ENCODE peak calls at places on chromosomes 13 and 19, in six cellular contexts. One of them, this sample, is unnamed. For H3K36me3 and H4K20me1, the result is how much of the 10 kb centered on the place peaks cover.

GRCh38 chr13:80215368-80215767 is 125.6 kb downstream of the SPRY2 start:
- DNase-seq in GM23338: no peak
- DNase-seq in PC-9: no peak
- DNase-seq in PC-3: peak
- DNase-seq in HCT116: no peak
- DNase-seq in astrocyte: peak
- DNase-seq in this sample: no peak

GRCh38 chr19:18224525-18225354 is 1.5 kb downstream of the PDE4C start:
- DNase-seq in HCT116: peak
- DNase-seq in PC-9: peak
- DNase-seq in astrocyte: peak
- DNase-seq in GM23338: peak
- DNase-seq in PC-3: peak
- DNase-seq in this sample: no peak

GRCh38 chr13:67416047-67416925 is 186.2 kb upstream of the PCDH9 start:
- DNase-seq in GM23338: peak
- DNase-seq in PC-3: peak
- DNase-seq in astrocyte: peak
- DNase-seq in HCT116: no peak
- DNase-seq in PC-9: peak
- DNase-seq in this sample: no peak

GRCh38 chr19:7349231-7349591 is 474 bp downstream of the ARHGEF18 start:
- DNase-seq in astrocyte: no peak
- DNase-seq in GM23338: no peak
- DNase-seq in PC-9: no peak
- DNase-seq in HCT116: no peak
- DNase-seq in PC-3: no peak
- DNase-seq in this sample: no peak

GRCh38 chr13:44969858-44970484 is 19.3 kb downstream of the NUFIP1 start:
- DNase-seq in PC-3: peak
- DNase-seq in astrocyte: peak
- DNase-seq in HCT116: peak
- DNase-seq in GM23338: peak
- DNase-seq in PC-9: no peak
- DNase-seq in this sample: no peak

GRCh38 chr19:12913871-12914690 is 5.0 kb downstream of the SYCE2 start:
- DNase-seq in GM23338: no peak
- DNase-seq in PC-9: no peak
- DNase-seq in astrocyte: peak
- DNase-seq in PC-3: no peak
- DNase-seq in HCT116: no peak
- DNase-seq in this sample: peak

GRCh38 chr13:50783940-50784339 is 59.6 kb downstream of the DLEU7 start:
- DNase-seq in astrocyte: no peak
- DNase-seq in HCT116: no peak
- DNase-seq in PC-9: no peak
- DNase-seq in GM23338: no peak
- DNase-seq in PC-3: no peak
- DNase-seq in this sample: no peak

GRCh38 chr19:12937243-12938053 is 961 bp upstream of the CALR start:
- DNase-seq in GM23338: peak
- DNase-seq in PC-9: no peak
- DNase-seq in HCT116: no peak
- DNase-seq in astrocyte: no peak
- DNase-seq in PC-3: peak
- DNase-seq in this sample: peak

GRCh38 chr19:42281175-42282035 is 12.4 kb downstream of the CIC start:
- DNase-seq in GM23338: peak
- DNase-seq in astrocyte: peak
- DNase-seq in PC-3: no peak
- DNase-seq in HCT116: no peak
- DNase-seq in PC-9: peak
- DNase-seq in this sample: peak

GRCh38 chr19:1910169-1910568 is 5.0 kb downstream of the ADAT3 start:
- DNase-seq in PC-9: no peak
- DNase-seq in HCT116: no peak
- DNase-seq in astrocyte: no peak
- DNase-seq in PC-3: no peak
- DNase-seq in GM23338: no peak
- DNase-seq in this sample: no peak
- H3K36me3 ChIP-seq in PC-9: under half
- H3K36me3 ChIP-seq in HCT116: under half
- H3K36me3 ChIP-seq in astrocyte: under half
- H3K36me3 ChIP-seq in PC-3: under half
- H3K36me3 ChIP-seq in GM23338: under half
- H3K36me3 ChIP-seq in this sample: under half

DNA sequence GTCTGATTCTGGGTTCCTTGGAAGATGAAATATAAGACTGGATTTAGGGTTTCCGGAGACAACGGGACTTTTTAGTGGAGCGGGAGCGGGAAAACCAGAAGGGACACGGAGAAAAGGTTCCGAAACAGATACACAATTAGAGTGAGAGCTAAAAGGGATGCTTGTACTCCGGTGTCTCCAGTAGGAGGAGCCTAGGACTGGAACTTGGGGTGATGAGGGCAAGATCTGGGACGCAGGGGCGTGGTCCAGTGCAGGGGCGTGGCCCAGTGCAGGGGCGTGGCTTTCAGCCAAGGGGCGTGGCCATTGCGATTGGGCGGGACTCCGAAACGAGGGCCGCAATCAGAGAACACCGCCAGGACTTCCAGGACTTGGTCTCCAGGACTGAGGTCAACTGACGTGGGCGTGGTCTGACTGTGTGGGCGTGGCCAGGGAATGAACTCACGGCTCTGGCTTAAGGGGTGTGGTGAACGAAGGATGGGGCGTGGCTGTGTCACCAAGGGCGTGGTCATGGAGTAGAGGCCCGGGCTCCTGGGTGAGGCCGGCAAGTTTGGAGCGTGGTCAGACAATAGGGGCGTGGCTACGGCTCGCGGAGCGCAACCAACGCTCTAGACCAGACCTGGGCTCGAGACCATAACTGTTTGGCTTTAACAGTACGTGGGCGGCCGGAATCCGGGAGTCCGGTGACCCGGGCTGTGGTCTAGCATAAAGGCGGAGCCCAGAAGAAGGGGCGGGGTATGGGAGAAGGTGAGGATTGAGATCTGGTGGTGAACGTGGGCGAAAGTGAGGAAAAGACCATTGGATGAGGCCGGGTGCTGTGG is at the start of gene DKKL1:
- DNase-seq in PC-3: peak
- DNase-seq in GM23338: peak
- DNase-seq in HCT116: peak
- DNase-seq in PC-9: peak
- DNase-seq in astrocyte: peak
- DNase-seq in this sample: peak
- TF ChIP-seq CTCF in PC-3: peak
- TF ChIP-seq CTCF in GM23338: peak
- TF ChIP-seq CTCF in HCT116: no peak
- TF ChIP-seq CTCF in PC-9: peak
- TF ChIP-seq CTCF in astrocyte: no peak
- TF ChIP-seq CTCF in this sample: no peak

DNA sequence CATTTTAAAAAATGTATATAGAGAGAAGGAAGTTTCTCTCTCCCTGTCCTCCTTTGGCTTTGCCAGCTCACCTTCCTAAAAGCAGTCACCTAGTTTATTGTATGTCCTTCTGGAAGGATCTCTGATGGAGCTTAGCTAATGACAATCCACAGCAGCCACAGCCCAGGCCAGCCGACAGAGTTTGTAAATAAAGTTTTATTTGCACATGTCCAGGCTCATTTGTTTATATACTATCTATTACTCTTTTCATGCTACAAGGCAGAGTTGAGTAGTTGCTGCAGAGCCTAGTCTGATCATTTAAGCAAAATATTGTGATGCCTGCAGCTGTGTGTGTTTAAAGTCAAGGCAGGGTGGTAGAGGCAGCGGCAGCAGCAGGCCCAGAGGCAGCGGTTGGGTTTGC is 32.7 kb downstream of the NKPD1 start:
- DNase-seq in PC-3: no peak
- DNase-seq in astrocyte: no peak
- DNase-seq in PC-9: no peak
- DNase-seq in GM23338: no peak
- DNase-seq in HCT116: no peak
- DNase-seq in this sample: no peak
- H4K20me1 ChIP-seq in PC-3: under half
- H4K20me1 ChIP-seq in astrocyte: half or more
- H4K20me1 ChIP-seq in PC-9: half or more
- H4K20me1 ChIP-seq in GM23338: under half
- H4K20me1 ChIP-seq in HCT116: under half
- H4K20me1 ChIP-seq in this sample: half or more

DNA sequence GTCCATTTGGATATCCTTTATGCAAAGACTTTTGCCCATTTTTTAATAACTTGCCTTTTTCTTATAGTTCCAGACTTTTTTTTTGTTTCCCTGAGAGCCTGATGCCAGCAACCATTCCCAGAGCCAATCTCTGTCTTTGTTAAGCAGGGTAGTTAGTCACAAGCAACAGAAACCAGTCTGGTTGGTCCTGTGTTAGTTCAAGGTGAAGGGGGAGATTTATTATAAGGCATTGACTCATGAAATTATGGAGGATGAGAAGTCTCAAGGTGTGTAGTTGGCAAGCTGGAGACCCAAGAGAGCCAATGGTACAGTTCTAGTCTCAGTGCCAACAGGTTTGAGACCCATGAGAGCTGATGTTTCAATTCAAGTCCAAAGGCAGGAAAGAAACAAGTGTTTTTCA is 33.0 kb downstream of the GPR12 start:
- DNase-seq in GM23338: no peak
- DNase-seq in HCT116: no peak
- DNase-seq in PC-3: peak
- DNase-seq in PC-9: no peak
- DNase-seq in astrocyte: no peak
- DNase-seq in this sample: no peak
- H3K36me3 ChIP-seq in GM23338: under half
- H3K36me3 ChIP-seq in HCT116: under half
- H3K36me3 ChIP-seq in PC-3: under half
- H3K36me3 ChIP-seq in PC-9: under half
- H3K36me3 ChIP-seq in astrocyte: under half
- H3K36me3 ChIP-seq in this sample: under half

GRCh38 chr19:47130589-47131168 is at the start of gene SAE1:
- DNase-seq in HCT116: peak
- DNase-seq in PC-9: peak
- DNase-seq in astrocyte: peak
- DNase-seq in PC-3: peak
- DNase-seq in GM23338: peak
- DNase-seq in this sample: peak
- TF ChIP-seq CTCF in HCT116: peak
- TF ChIP-seq CTCF in PC-9: no peak
- TF ChIP-seq CTCF in astrocyte: peak
- TF ChIP-seq CTCF in PC-3: peak
- TF ChIP-seq CTCF in GM23338: peak
- TF ChIP-seq CTCF in this sample: peak

DNA sequence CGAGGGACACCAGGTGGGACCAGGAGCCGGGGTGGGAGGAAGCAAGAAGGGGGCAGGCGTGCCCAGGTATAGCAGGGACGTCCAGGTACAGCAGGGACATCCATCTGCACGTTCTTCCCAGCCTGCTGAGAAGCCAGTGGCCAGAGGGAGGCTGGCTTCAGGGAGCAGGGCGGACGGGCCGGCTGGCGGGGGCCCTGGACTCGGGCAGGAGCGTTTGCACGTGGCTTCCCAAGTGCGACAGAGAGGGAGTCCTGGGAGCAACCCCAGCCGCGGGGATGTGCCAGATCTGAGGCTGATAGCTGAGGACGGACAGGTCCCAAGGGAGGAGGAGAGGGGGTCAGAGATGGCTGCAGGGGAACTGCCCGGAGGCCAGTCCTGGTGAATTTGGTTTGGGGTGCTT is 36.7 kb downstream of the MYO9B start:
- DNase-seq in GM23338: no peak
- DNase-seq in PC-3: no peak
- DNase-seq in PC-9: no peak
- DNase-seq in astrocyte: no peak
- DNase-seq in HCT116: no peak
- DNase-seq in this sample: no peak
- H4K20me1 ChIP-seq in GM23338: under half
- H4K20me1 ChIP-seq in PC-3: under half
- H4K20me1 ChIP-seq in PC-9: under half
- H4K20me1 ChIP-seq in astrocyte: half or more
- H4K20me1 ChIP-seq in HCT116: under half
- H4K20me1 ChIP-seq in this sample: half or more

DNA sequence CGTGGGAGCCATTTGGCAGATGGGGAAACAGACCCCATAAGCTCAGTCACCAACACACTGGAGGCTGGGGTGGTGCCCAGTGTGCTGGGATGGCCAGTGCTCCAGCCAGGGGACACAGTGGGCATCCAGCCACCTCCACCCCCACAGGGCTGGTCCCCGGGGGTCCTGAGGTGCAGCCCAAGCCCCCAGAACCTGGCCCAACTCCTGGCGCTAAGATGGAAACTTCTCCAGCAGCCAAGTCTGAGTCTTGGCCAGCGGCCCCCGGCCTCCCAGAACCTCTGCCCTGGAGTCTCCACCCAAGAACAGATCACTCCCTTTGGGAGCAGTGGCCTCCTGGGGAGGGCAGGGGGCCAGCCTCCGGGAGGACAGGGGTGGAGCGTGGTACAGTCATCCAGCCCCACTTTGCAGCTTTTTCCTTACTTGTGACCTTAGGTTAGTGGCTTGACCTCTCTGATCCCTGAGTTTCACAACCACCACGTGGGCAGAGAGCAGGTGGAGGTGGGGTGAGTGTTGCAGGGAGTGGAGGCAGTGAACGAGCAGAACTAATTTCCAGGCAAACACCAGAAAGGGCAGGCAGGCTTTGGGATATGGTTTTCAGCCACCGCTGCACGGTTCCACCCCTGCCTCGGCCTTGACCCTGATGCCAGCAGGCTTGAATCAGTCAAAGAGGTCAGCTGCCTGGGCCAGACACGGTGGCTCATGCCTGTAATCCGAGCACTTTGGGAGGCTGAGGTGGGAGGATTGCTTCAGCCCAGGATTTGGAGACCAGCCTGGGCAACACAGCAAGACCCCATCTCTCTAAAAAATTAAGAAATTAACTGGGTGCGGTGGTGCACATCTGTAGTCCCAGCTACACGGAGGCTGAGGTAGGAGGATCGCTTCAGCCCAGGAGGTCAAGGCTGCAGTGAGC is 4.3 kb upstream of the NRTN start:
- DNase-seq in GM23338: no peak
- DNase-seq in astrocyte: no peak
- DNase-seq in HCT116: no peak
- DNase-seq in PC-9: no peak
- DNase-seq in PC-3: no peak
- DNase-seq in this sample: no peak
- H3K36me3 ChIP-seq in GM23338: under half
- H3K36me3 ChIP-seq in astrocyte: under half
- H3K36me3 ChIP-seq in HCT116: under half
- H3K36me3 ChIP-seq in PC-9: under half
- H3K36me3 ChIP-seq in PC-3: under half
- H3K36me3 ChIP-seq in this sample: under half

DNA sequence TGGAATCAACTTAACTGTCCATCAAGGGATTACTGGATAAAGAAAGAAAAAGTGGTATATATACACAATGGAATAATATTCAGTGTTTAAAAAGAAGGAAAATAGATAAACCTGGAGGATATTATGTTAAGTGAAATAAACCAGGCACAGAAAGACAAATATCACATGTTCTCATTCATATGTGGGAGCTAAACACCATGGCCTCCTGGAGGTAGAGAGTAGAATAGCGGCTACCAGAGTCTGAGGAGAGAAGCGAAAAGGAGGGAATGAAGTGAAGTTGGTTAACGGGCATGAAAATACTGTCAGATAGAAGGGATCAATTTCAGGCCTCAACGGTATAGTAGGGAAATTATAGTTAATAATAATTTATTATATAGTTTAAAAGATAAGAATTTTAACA is 147.5 kb upstream of the OBI1 start:
- DNase-seq in PC-3: peak
- DNase-seq in PC-9: no peak
- DNase-seq in astrocyte: no peak
- DNase-seq in HCT116: no peak
- DNase-seq in GM23338: peak
- DNase-seq in this sample: peak
- TF ChIP-seq CTCF in PC-3: peak
- TF ChIP-seq CTCF in PC-9: peak
- TF ChIP-seq CTCF in astrocyte: no peak
- TF ChIP-seq CTCF in HCT116: peak
- TF ChIP-seq CTCF in GM23338: peak
- TF ChIP-seq CTCF in this sample: peak

This sample was measured in DND-41.